ENCODE peak calls at places on chromosomes 16 and 17, in four cellular contexts. J is IMR-90, M is HCT116, E is breast epithelium. F is an unnamed sample.

GRCh38 chr17:68592667-68593330 is 8.4 kb downstream of the FAM20A start:
- DNase-seq in E (no peak), J (no peak), M (no peak), F (no peak)

GRCh38 chr16:57016301-57016700 is 26.9 kb downstream of the NLRC5 start:
- DNase-seq in E (no peak), M (no peak), J (no peak), F (no peak)

GRCh38 chr16:66335704-66336329 is 30.7 kb upstream of the CDH5 start:
- DNase-seq in J (peak; percentile 80), M (no peak), E (no peak), F (peak; percentile 67)

GRCh38 chr17:17121162-17121561 is 78.9 kb downstream of the MPRIP start:
- DNase-seq in M (no peak), J (no peak), E (no peak), F (no peak)

GRCh38 chr17:43701318-43701743 is 39.6 kb upstream of the MEOX1 start:
- DNase-seq in M (no peak), E (peak; percentile 19), J (peak; percentile 76), F (no peak)

GRCh38 chr17:35793257-35793656 is 2.2 kb downstream of the MMP28 start:
- DNase-seq in J (no peak), M (no peak), E (no peak), F (no peak)

GRCh38 chr16:3514621-3515020 is 13.8 kb downstream of the CLUAP1 start:
- DNase-seq in E (no peak), J (peak; percentile 89), M (no peak), F (no peak)

GRCh38 chr17:38879878-38880727 is 10.2 kb downstream of the LASP1 start:
- DNase-seq in M (no peak), E (no peak), J (peak; percentile 83), F (no peak)

GRCh38 chr16:10950393-10950792 is 6.0 kb downstream of the CLEC16A start:
- DNase-seq in E (no peak), J (no peak), M (no peak), F (no peak)

GRCh38 chr17:50872710-50873424 is 6.7 kb upstream of the TOB1 start:
- DNase-seq in E (peak; percentile 64), M (no peak), J (peak; percentile 25), F (no peak)

GRCh38 chr17:60151355-60151754 is 1.6 kb downstream of the CA4 start:
- DNase-seq in M (no peak), J (no peak), E (no peak), F (no peak)

GRCh38 chr16:86761117-86761971 is 183.0 kb downstream of the FOXL1 start:
- DNase-seq in E (no peak), J (peak; percentile 68), M (peak; percentile 51), F (peak; percentile 71)

GRCh38 chr16:23840310-23840709 is 4.5 kb downstream of the PRKCB start:
- DNase-seq in J (no peak), M (no peak), E (no peak), F (no peak)

GRCh38 chr16:67169642-67170167 is 633 bp upstream of the NOL3 start:
- DNase-seq in J (no peak), M (no peak), E (no peak), F (no peak)

GRCh38 chr17:70119961-70120360 is 44.9 kb downstream of the KCNJ16 start:
- DNase-seq in E (no peak), J (no peak), M (no peak), F (no peak)

GRCh38 chr17:73384926-73385325 is 73.1 kb upstream of the CDC42EP4 start:
- DNase-seq in J (no peak), E (no peak), M (no peak), F (no peak)
- H3K4me1 ChIP-seq in J (no peaks in the 10 kb centered on the region), E (no peaks in the 10 kb centered on the region), M (no peaks in the 10 kb centered on the region), F (no peaks in the 10 kb centered on the region)

DNA sequence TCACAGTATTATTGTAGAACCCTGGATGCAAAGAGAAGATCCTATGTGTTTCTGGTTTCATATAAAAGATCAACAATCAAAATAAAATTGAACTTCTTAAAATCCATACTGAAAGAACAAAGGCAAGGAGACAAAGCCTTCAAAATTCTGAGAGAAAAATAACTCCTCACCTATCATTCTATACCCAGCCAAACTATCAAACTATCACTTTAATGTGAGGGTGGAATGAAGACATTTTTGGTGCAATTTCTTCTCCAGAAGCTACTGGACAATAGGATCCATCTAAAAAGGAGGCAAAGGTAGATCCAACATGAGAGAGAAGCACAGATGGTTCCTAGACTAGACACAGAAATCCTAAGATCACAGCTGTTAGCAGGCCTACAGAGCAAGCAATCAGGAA is 71.1 kb downstream of the CPPED1 start:
- DNase-seq in E (no peak), M (no peak), J (no peak), F (no peak)
- TF ChIP-seq POLR2A in E (no peak), M (no peak), J (no peak), F (no peak)

GRCh38 chr17:77963441-77963840 is 4.9 kb downstream of the TNRC6C start:
- DNase-seq in E (peak; percentile 37), J (peak; percentile 93), M (no peak), F (no peak)

GRCh38 chr17:77968788-77969187 is 10.3 kb downstream of the TNRC6C start:
- DNase-seq in E (no peak), M (no peak), J (no peak), F (no peak)

GRCh38 chr17:77965354-77965753 is 6.9 kb downstream of the TNRC6C start:
- DNase-seq in E (no peak), J (no peak), M (no peak), F (no peak)

GRCh38 chr17:77962349-77962748 is 3.8 kb downstream of the TNRC6C start:
- DNase-seq in E (no peak), J (no peak), M (no peak), F (no peak)

DNA sequence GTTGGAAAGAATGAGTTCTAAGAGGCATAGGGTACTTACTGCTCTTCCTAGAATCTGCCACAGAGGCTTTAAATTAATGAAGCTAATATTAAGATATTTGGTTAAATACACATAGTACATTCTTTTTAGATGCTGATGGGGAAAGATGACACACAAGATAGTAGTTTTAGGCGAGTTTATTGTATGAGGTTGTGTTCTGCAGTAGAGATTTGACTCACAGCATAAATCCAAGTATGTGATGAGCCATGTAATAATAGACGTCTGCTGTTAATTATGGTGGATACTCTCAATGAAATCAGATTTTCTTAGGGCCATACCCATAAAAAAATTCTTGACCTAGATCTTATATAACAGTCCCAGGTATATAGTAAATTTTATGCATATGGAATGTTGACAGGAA is 8.0 kb downstream of the TNRC6C start:
- DNase-seq in J (no peak), E (no peak), M (no peak), F (no peak)
- H3K27me3 ChIP-seq in J (no peaks in the 10 kb centered on the region), E (no peaks in the 10 kb centered on the region), M (no peaks in the 10 kb centered on the region), F (no peaks in the 10 kb centered on the region)

DNA sequence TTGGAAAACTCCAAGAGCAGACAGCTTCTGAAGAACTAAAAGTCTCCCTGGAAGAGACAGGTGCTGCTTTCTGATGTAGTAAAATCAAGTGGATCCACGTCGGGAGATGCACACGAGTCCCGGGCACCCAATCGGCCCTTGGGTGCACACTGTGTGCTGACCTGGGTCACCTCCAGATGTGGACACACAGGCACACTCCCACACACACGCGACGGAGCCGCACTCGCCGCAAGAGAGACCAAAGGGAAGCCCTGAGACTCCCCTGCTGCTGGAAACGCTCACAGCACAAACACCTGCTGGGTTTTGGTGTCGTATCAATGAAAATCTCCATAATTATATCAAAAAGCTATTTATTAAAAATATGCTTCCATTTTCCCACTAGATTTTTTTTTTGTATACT is 94.2 kb downstream of the ANKRD11 start:
- DNase-seq in E (no peak), M (no peak), J (no peak), F (no peak)
- H3K4me1 ChIP-seq in E (no peaks in the 10 kb centered on the region), M (no peaks in the 10 kb centered on the region), J (peaks cover 17% of the 10 kb centered on the region), F (peaks cover 36% of the 10 kb centered on the region)

DNA sequence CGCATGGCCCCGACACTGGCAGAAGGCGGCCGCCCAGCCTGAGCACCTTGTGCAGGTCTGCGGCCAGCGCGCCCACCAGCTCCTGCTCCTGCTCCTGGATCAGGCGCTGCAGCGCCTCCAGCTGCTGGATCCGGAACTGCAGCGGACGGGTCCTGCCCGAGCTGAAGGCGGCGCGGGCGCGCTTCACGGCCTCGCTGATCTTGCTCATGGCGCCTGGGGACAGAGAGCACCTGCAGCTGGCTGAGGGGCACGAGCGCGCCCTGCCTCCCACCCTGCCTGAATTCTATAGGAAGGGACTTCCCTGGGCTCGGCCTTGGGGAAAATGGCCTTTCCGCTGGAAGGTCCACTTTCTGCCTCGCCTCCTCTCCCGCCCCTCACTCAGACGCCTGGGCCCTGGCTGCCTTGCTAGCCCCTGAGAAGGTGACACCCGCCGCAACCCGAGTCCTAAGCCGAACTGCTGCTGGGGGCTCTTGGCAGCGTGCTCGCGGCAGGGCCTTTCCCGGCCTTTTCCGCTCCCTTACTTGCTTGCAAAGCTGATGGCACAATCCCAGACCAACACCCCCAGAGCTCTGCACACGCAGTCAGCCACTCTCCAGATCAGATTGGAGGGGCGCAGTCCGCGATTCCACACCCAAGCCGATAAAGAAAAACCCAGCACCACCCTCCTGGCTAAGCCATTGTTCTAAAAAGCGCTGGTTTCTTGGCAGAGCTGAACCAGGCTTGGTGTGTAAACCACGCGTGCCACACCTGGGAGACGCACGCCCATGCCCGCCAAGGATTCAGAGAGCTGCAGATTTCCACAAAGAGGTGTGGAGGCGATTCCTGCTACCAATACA is 3.0 kb downstream of the ALDH3A1 start:
- DNase-seq in J (peak; percentile 55), E (peak; percentile 90), M (peak; percentile 61), F (peak; percentile 91)
- TF ChIP-seq POLR2A in J (no peak), E (no peak), M (no peak), F (no peak)

GRCh38 chr16:84567446-84567962 is 50.4 kb downstream of the COTL1 start:
- DNase-seq in M (no peak), J (no peak), E (no peak), F (no peak)
- H3K27me3 ChIP-seq in M (no peaks in the 10 kb centered on the region), J (no peaks in the 10 kb centered on the region), E (no peaks in the 10 kb centered on the region), F (no peaks in the 10 kb centered on the region)